ENCODE peak calls at places on chromosomes 12 and 14, in eight cellular contexts. J is breast epithelium, Z is body of pancreas, R is IMR-90, U is K562, X is NB4, S is H1, Q is prostate gland. T is an unnamed sample.

GRCh38 chr12:8734873-8735381 is 37.1 kb downstream of the RIMKLB start:
- DNase-seq in X (no peak), Z (no peak), U (no peak), R (peak), Q (no peak), J (no peak), S (no peak), T (no peak)

GRCh38 chr14:104283197-104284106 is 145.1 kb downstream of the KIF26A start:
- DNase-seq in U (no peak), Z (no peak), S (no peak), Q (no peak), X (no peak), J (no peak), R (no peak), T (no peak)

GRCh38 chr12:114006482-114007425 is 40.6 kb upstream of the RBM19 start:
- DNase-seq in R (no peak), J (no peak), S (no peak), Z (no peak), U (no peak), Q (no peak), X (no peak), T (no peak)

GRCh38 chr14:33679025-33679424 is 271.8 kb downstream of the EGLN3 start:
- DNase-seq in Z (no peak), X (no peak), Q (no peak), J (no peak), U (no peak), R (no peak), S (no peak), T (no peak)

GRCh38 chr14:23548351-23549318 is 2.9 kb downstream of the ZFHX2 start:
- DNase-seq in Z (no peak), S (no peak), Q (no peak), R (peak), X (no peak), J (no peak), U (no peak), T (no peak)

GRCh38 chr14:100664841-100665425 is 61.8 kb upstream of the DLK1 start:
- DNase-seq in S (no peak), U (no peak), X (no peak), R (peak), J (peak), Q (peak), Z (peak), T (no peak)

GRCh38 chr12:51345681-51346080 is 798 bp downstream of the CELA1 start:
- DNase-seq in X (no peak), J (no peak), S (no peak), Z (no peak), Q (no peak), U (peak), R (peak), T (no peak)

GRCh38 chr12:132138941-132139871 is 4.9 kb downstream of the DDX51 start:
- DNase-seq in S (no peak), X (no peak), Z (no peak), J (no peak), Q (no peak), R (no peak), U (no peak), T (no peak)

GRCh38 chr12:132723015-132723763 is 12.5 kb downstream of the PGAM5 start:
- DNase-seq in X (no peak), J (no peak), U (peak), Q (no peak), S (no peak), Z (no peak), R (peak), T (no peak)

GRCh38 chr12:29762637-29763300 is 21.0 kb downstream of the TMTC1 start:
- DNase-seq in Z (no peak), Q (peak), J (peak), S (no peak), R (no peak), X (no peak), U (no peak), T (no peak)

GRCh38 chr12:8687846-8688601 is 9.8 kb upstream of the RIMKLB start:
- DNase-seq in Q (peak), Z (peak), J (peak), S (no peak), U (peak), X (peak), R (peak), T (peak)

GRCh38 chr12:120227233-120228040 is 26.5 kb upstream of the RPLP0 start:
- DNase-seq in Q (no peak), J (no peak), X (no peak), U (no peak), S (no peak), Z (no peak), R (no peak), T (no peak)

GRCh38 chr12:116299548-116300150 is 22.2 kb upstream of the MED13L start:
- DNase-seq in J (no peak), X (no peak), R (peak), U (no peak), Q (no peak), Z (no peak), S (no peak), T (no peak)

GRCh38 chr12:102343361-102344121 is 136.8 kb downstream of the IGF1 start:
- DNase-seq in Z (peak), U (peak), J (no peak), R (peak), X (no peak), Q (no peak), S (no peak), T (no peak)

GRCh38 chr14:35046751-35047536 is 872 bp downstream of the FAM177A1 start:
- DNase-seq in U (peak), R (peak), X (peak), Q (peak), Z (peak), S (no peak), J (peak), T (peak)

GRCh38 chr12:45336762-45337596 is 121.1 kb downstream of the ANO6 start:
- DNase-seq in U (peak), Q (no peak), J (no peak), S (no peak), X (peak), Z (no peak), R (peak), T (no peak)

GRCh38 chr14:71137536-71138235 is 230.4 kb downstream of the PCNX1 start:
- DNase-seq in U (no peak), J (no peak), X (no peak), Z (no peak), Q (no peak), S (no peak), R (no peak), T (no peak)

GRCh38 chr12:121264951-121265350 is 31.6 kb downstream of the CAMKK2 start:
- DNase-seq in J (no peak), U (no peak), Q (no peak), X (no peak), R (no peak), Z (no peak), S (no peak), T (no peak)

GRCh38 chr12:54393743-54394142 is 9.2 kb upstream of the ZNF385A start:
- DNase-seq in Z (no peak), S (no peak), J (no peak), X (no peak), U (no peak), Q (no peak), R (no peak), T (no peak)

GRCh38 chr12:84508325-84508861 is 404.2 kb downstream of the SLC6A15 start:
- DNase-seq in R (peak), J (no peak), S (no peak), Z (peak), U (no peak), Q (no peak), X (peak), T (peak)

GRCh38 chr14:77593501-77593911 is 22.9 kb downstream of the SPTLC2 start:
- DNase-seq in U (no peak), Z (no peak), J (no peak), S (no peak), Q (no peak), R (peak), X (peak), T (no peak)

GRCh38 chr12:110935588-110935987 is 15.2 kb upstream of the MYL2 start:
- DNase-seq in U (no peak), J (no peak), X (no peak), S (no peak), R (no peak), Z (no peak), Q (no peak), T (no peak)

GRCh38 chr12:113479578-113480335 is 8.1 kb upstream of the LHX5 start:
- DNase-seq in S (no peak), J (no peak), U (peak), Z (peak), R (peak), X (peak), Q (no peak), T (no peak)

GRCh38 chr12:2113080-2113479 is 60.3 kb downstream of the CACNA1C start:
- DNase-seq in J (no peak), U (no peak), Q (no peak), S (no peak), R (no peak), Z (no peak), X (no peak), T (no peak)

GRCh38 chr12:91204416-91204815 is 21.8 kb upstream of the DCN start:
- DNase-seq in U (no peak), J (no peak), S (no peak), Q (no peak), Z (no peak), R (peak), X (no peak), T (no peak)

GRCh38 chr12:48996794-48997718 is 2.1 kb downstream of the DDN start:
- DNase-seq in X (peak), Q (peak), Z (peak), R (peak), S (no peak), U (peak), J (no peak), T (no peak)

GRCh38 chr14:91399868-91400640 is 17.6 kb downstream of the CCDC88C start:
- DNase-seq in U (no peak), S (no peak), X (no peak), Z (peak), R (no peak), J (no peak), Q (peak), T (no peak)
- TF ChIP-seq POLR2A in U (no peak), S (no peak), X (no peak), Z (no peak), R (no peak), J (no peak), Q (no peak), T (no peak)

DNA sequence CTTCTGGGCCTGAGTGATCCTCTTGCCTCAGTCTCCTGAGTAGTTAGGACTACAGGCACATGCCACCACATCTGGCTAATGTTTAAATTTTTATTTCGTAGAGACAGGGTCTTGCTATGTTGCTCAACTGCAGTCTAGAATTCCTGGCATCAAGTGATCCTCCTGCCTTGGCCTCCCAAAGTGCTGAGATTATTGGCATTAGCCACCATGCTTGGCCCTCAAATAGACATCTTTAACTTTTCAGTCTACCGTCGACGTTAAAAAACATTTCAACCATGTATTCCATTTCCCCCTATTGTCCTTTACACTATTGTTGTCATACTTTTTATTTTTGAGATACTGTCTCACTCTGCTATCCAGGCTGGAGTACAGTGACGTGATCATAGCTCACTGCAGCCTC is 22.4 kb downstream of the ERH start:
- DNase-seq in X (no peak), S (no peak), Z (no peak), Q (no peak), R (no peak), U (no peak), J (no peak), T (no peak)
- TF ChIP-seq POLR2A in X (no peak), S (no peak), Z (no peak), Q (no peak), R (no peak), U (no peak), J (no peak), T (no peak)

GRCh38 chr12:57844725-57845477 is 1.6 kb downstream of the CTDSP2 start:
- DNase-seq in R (peak), U (peak), X (peak), Q (peak), J (peak), S (no peak), Z (peak), T (peak)
- TF ChIP-seq POLR2A in R (peak), U (no peak), X (no peak), Q (no peak), J (no peak), S (peak), Z (peak), T (peak)

DNA sequence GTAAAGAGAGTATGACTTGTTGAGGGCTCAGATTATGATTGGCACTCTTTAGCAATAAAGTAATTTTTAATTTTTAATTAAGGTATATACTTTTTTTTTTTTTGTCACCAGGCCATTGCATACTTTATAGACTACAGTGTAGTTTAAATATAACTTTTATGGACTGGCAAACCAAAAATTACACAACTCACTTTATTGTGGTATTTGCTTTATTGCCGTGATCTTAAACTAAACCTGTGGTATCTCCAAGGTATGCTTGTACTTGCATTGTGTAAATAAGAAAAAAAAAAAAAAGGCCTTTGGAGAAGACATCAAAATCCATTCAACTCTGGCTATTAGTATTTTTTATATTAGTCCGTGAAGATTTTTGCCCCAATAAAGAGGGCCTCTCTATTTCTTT is 646.7 kb upstream of the FOXG1 start:
- DNase-seq in Z (no peak), S (no peak), R (no peak), Q (no peak), X (no peak), U (no peak), J (no peak), T (no peak)
- TF ChIP-seq POLR2A in Z (no peak), S (no peak), R (no peak), Q (no peak), X (no peak), U (no peak), J (no peak), T (no peak)

GRCh38 chr12:62604373-62604772 is 137.7 kb downstream of the MON2 start:
- DNase-seq in J (no peak), S (no peak), Z (no peak), X (no peak), R (no peak), Q (no peak), U (no peak), T (no peak)

GRCh38 chr12:62603061-62603810 is 136.6 kb downstream of the MON2 start:
- DNase-seq in R (peak), S (peak), X (peak), Z (peak), J (peak), Q (peak), U (peak), T (peak)

GRCh38 chr12:62603811-62604098 is 137.1 kb downstream of the MON2 start:
- DNase-seq in Z (no peak), R (no peak), U (no peak), X (no peak), J (no peak), S (no peak), Q (no peak), T (no peak)

GRCh38 chr12:62601765-62602444 is 135.3 kb downstream of the MON2 start:
- DNase-seq in S (no peak), X (peak), J (no peak), Q (no peak), R (no peak), Z (no peak), U (peak), T (no peak)

DNA sequence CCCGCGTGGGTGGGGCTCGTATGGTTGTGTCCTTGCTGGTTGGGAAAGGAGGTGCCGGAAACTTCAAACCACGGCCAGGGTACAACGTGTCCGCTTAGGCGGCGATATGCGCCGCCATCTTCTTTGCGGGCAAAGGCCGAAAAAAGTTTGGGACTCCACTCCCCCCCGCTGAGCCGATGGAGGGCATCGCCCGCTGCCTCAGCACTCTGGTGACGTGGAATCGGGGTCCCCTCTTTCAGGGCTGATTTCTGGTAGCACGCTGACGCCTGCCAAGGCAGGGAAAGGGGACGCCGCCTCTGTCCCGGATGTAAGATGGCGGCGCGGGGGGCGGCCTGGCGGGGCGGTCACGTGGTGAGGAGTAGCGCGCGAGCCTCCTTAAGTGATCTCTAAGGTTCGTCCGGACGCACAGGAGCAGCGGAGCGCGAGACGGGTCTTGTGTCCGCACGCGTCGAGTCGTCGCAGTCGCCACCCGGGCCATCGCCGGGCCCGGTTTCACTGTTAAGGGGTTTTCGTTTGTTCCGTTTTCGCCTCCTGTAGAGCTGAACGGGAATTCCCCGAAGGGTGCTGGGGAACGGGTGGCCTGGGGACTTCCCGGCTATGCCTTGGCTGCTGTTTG is 135.9 kb downstream of the MON2 start:
- DNase-seq in R (peak), Z (peak), S (peak), X (peak), U (peak), J (peak), Q (peak), T (peak)
- TF ChIP-seq POLR2A in R (peak), Z (peak), S (peak), X (peak), U (peak), J (peak), Q (no peak), T (peak)

GRCh38 chr12:24373004-24373403 is 423.5 kb upstream of the SOX5 start:
- DNase-seq in U (no peak), X (no peak), R (peak), J (no peak), S (no peak), Q (no peak), Z (no peak), T (no peak)
- TF ChIP-seq POLR2A in U (no peak), X (no peak), R (no peak), J (no peak), S (no peak), Q (no peak), Z (no peak), T (no peak)

GRCh38 chr12:82686223-82687019 is at the start of gene TMTC2:
- DNase-seq in R (peak), J (peak), U (peak), Z (peak), S (no peak), Q (peak), X (peak), T (peak)
- TF ChIP-seq POLR2A in R (no peak), J (no peak), U (no peak), Z (peak), S (no peak), Q (peak), X (peak), T (peak)

DNA sequence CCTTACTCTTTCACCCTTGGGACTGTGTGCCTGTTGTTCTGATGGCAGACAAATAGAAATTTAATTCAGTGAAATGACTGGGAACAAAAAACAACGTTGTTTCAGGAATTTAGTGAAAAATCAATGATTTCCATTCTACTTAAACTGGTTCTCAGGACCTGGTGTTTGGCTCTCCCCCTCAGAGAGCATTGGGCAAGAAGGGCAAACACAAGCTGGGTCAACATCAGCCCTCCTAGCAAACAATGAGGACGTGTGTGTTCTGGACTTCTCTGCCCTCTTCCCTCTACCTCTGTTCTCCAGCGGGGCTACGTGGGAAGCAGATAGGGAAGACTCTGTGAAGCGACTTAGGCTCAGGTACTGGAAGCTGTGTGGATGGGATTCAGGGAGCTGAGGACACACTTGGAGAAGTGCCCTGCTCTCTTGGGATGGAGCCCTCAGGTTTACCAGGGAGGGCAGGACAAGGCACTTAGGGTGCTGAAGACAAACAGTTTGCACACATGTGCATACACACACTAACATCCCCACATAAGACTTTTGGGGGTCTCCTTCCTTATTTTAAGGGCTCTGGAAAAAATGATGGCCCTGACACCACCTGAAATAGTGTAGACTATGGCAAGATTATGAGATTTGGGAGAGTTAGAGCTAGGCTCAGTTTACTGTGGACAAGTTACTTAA is 7.6 kb upstream of the SERPINA1 start:
- DNase-seq in U (no peak), X (no peak), S (no peak), R (no peak), J (no peak), Z (peak), Q (peak), T (no peak)
- TF ChIP-seq POLR2A in U (no peak), X (no peak), S (no peak), R (no peak), J (no peak), Z (no peak), Q (no peak), T (no peak)

T was measured in H54.